ENCODE peak calls at places on chromosome 19, in eight cellular contexts. L, P, O, T, E, A, U and F are unnamed samples.

GRCh38 chr19:55486971-55487883 is 1.0 kb upstream of the SSC5D start:
- DNase-seq in L (peak; percentile 70), P (peak; percentile 93), O (peak; percentile 68), T (no peak), E (no peak), A (peak; percentile 98), U (peak; percentile 93), F (peak; percentile 84)

GRCh38 chr19:39301562-39301961 is 5.4 kb downstream of the IFNL1 start:
- DNase-seq in L (no peak), P (no peak), O (no peak), T (no peak), E (no peak), A (no peak), U (no peak), F (no peak)

GRCh38 chr19:43641333-43641732 is 1.7 kb upstream of the CADM4 start:
- DNase-seq in L (no peak), P (no peak), O (no peak), T (no peak), E (no peak), A (no peak), U (no peak), F (no peak)

GRCh38 chr19:50873056-50873455 is at the start of gene KLK2:
- DNase-seq in L (no peak), P (no peak), O (no peak), T (no peak), E (no peak), A (no peak), U (no peak), F (no peak)

GRCh38 chr19:23263870-23264590 is 13.8 kb upstream of the ZNF724 start:
- DNase-seq in L (no peak), P (no peak), O (no peak), T (no peak), E (no peak), A (no peak), U (no peak), F (peak; percentile 30)

GRCh38 chr19:29551774-29552173 is 26.0 kb downstream of the VSTM2B start:
- DNase-seq in L (no peak), P (no peak), O (no peak), T (peak; percentile 31), E (no peak), A (no peak), U (no peak), F (no peak)

GRCh38 chr19:3407556-3408516 is 41.5 kb downstream of the NFIC start:
- DNase-seq in L (no peak), P (no peak), O (no peak), T (no peak), E (no peak), A (peak; percentile 53), U (no peak), F (no peak)

GRCh38 chr19:51422053-51422448 is 4.6 kb upstream of the SIGLEC10 start:
- DNase-seq in L (peak; percentile 94), P (peak; percentile 76), O (peak; percentile 99), T (peak; percentile 94), E (peak; percentile 90), A (peak; percentile 60), U (no peak), F (peak; percentile 93)

GRCh38 chr19:7916137-7916907 is 1.7 kb downstream of the TGFBR3L start:
- DNase-seq in L (peak; percentile 34), P (no peak), O (peak; percentile 65), T (no peak), E (peak; percentile 74), A (no peak), U (no peak), F (peak; percentile 73)
- TF ChIP-seq CTCF in L (no peak), P (no peak), O (no peak), T (no peak), E (no peak), A (no peak), U (no peak), F (no peak)

GRCh38 chr19:38183227-38183914 is 40.7 kb downstream of the DPF1 start:
- DNase-seq in L (peak; percentile 47), P (peak; percentile 9), O (peak; percentile 80), T (no peak), E (no peak), A (peak; percentile 23), U (no peak), F (no peak)
- TF ChIP-seq CTCF in L (no peak), P (no peak), O (no peak), T (no peak), E (no peak), A (no peak), U (no peak), F (no peak)

DNA sequence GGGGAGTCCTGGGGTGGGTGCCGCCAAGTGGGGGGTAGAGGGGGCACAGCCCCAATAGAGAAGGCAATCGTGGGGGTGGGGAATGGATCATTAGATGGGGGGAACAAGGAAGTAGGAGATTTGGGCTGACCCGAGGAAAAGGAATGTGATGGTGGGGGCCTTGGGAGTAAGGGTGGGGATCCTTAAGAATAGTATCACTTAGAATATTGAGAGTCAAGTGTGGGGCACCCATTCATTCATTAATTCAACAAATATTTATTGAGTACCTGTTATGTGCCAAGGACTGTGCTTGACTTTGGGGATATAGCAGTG is 641 bp downstream of the PPP5C start:
- DNase-seq in L (no peak), P (no peak), O (no peak), T (no peak), E (no peak), A (no peak), U (no peak), F (no peak)
- TF ChIP-seq CTCF in L (no peak), P (no peak), O (no peak), T (no peak), E (peak; percentile 18), A (no peak), U (no peak), F (peak; percentile 50)

DNA sequence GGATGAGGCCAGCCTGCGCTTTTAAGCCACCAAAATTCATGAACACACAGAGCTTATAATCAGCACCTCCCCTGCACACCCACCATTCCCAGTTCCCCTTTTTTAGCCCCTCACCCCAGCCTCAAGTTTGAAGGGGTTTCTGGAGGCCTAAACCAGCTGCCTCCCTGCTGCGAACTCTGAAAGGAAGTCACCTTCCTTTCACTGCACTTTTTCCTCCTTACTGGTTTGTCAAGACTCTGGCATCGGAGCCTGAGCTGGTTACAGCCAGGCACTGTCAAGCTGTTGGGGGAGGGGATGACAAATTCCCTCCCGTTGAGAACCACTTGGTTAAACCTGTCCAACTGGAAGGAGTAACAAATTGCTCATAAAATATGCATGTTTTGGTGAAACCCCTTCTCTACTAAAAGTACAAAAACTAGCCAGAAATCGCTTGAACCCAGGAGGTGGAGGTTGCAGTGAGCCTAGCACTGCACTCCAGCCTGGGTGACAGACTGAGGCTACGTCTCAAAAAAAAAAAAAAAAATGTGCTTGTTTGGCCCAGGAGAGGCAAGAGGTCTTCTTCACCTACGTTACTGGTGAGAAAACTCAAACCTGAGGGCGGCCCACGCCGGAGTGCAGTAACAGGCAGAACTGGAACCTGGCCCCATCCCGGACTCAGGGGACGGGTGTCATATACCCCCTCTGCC is 671 bp upstream of the ADAT3 start:
- DNase-seq in L (peak; percentile 68), P (no peak), O (peak; percentile 35), T (no peak), E (peak; percentile 82), A (no peak), U (no peak), F (peak; percentile 40)
- TF ChIP-seq CTCF in L (no peak), P (no peak), O (no peak), T (no peak), E (no peak), A (no peak), U (no peak), F (no peak)